ENCODE peak calls at places on chromosome 20, in nine cellular contexts. L is GM12878; F is stimulated activated CD4-positive, alpha-beta T cell treated with anti-CD3 and anti-CD28 coated beads, Interleukin-1b, Interleukin-23, amount 100 ng/mL, for 1 hour; B is activated T-cell treated with anti-CD3 and anti-CD28 coated beads for 1 hour; V is DMS153; S is psoas muscle; D is A549; G is NCI-H1092; C is GM23338. N is an unnamed sample.

GRCh38 chr20:64137598-64138031 is 26.6 kb upstream of the MYT1 start:
- DNase-seq in F (no peak), V (no peak), G (no peak), B (no peak), C (no peak), L (no peak), D (no peak), S (no peak), N (no peak)

GRCh38 chr20:47950557-47951283 is 165.4 kb upstream of the SULF2 start:
- DNase-seq in B (no peak), L (no peak), G (no peak), S (no peak), F (no peak), D (no peak), V (no peak), C (no peak), N (no peak)

GRCh38 chr20:63441777-63442493 is 30.5 kb downstream of the KCNQ2 start:
- DNase-seq in L (peak; percentile 26), S (peak; percentile 61), G (peak; percentile 38), B (peak; percentile 49), C (peak; percentile 74), F (peak; percentile 38), V (peak; percentile 27), D (peak; percentile 57), N (no peak)

GRCh38 chr20:57908691-57909090 is 198.9 kb upstream of the PMEPA1 start:
- DNase-seq in B (no peak), C (no peak), L (no peak), S (no peak), F (no peak), D (no peak), V (peak; percentile 30), G (no peak), N (no peak)

GRCh38 chr20:43550456-43550855 is 8.4 kb upstream of the SGK2 start:
- DNase-seq in L (no peak), S (no peak), C (no peak), V (no peak), F (no peak), G (no peak), D (no peak), B (no peak), N (no peak)

GRCh38 chr20:41865938-41866337 is 247.8 kb upstream of the CHD6 start:
- DNase-seq in F (no peak), S (no peak), V (no peak), C (no peak), G (no peak), L (no peak), B (no peak), D (no peak), N (no peak)

GRCh38 chr20:54680872-54681297 is 205.5 kb downstream of the DOK5 start:
- DNase-seq in F (no peak), B (no peak), V (no peak), C (peak; percentile 73), S (no peak), L (no peak), D (no peak), G (peak; percentile 28), N (peak; percentile 1)

GRCh38 chr20:8152183-8152582 is 20.1 kb downstream of the PLCB1 start:
- DNase-seq in B (no peak), D (no peak), C (no peak), S (no peak), V (no peak), F (no peak), G (no peak), L (no peak), N (no peak)

GRCh38 chr20:53899351-53900167 is 170.8 kb downstream of the BCAS1 start:
- DNase-seq in F (peak; percentile 43), D (peak; percentile 60), S (peak; percentile 26), G (no peak), V (peak; percentile 96), L (peak; percentile 95), C (no peak), B (peak; percentile 50), N (no peak)

GRCh38 chr20:2825770-2826169 is 9.6 kb downstream of the TMEM239 start:
- DNase-seq in F (no peak), G (no peak), V (no peak), L (no peak), C (no peak), B (no peak), D (no peak), S (no peak), N (no peak)

GRCh38 chr20:51529758-51530157 is 12.8 kb downstream of the NFATC2 start:
- DNase-seq in B (peak; percentile 53), D (no peak), G (no peak), C (no peak), V (no peak), F (peak; percentile 62), S (no peak), L (no peak), N (no peak)

GRCh38 chr20:23493172-23493772 is 2.4 kb downstream of the CST8 start:
- DNase-seq in D (no peak), L (no peak), C (no peak), F (no peak), B (no peak), V (no peak), S (no peak), G (no peak), N (no peak)

GRCh38 chr20:9578584-9578983 is 64.2 kb downstream of the LAMP5 start:
- DNase-seq in S (no peak), V (no peak), B (no peak), G (no peak), F (no peak), D (no peak), L (no peak), C (no peak), N (no peak)

GRCh38 chr20:9172908-9173307 is 104.0 kb downstream of the PLCB4 start:
- DNase-seq in S (no peak), L (no peak), B (no peak), V (no peak), F (no peak), C (no peak), G (no peak), D (no peak), N (no peak)

GRCh38 chr20:52552181-52552872 is 360.7 kb upstream of the ZFP64 start:
- DNase-seq in F (no peak), V (no peak), B (no peak), L (no peak), D (no peak), C (peak; percentile 38), G (no peak), S (no peak), N (no peak)

GRCh38 chr20:62755817-62756724 is 40.2 kb upstream of the MRGBP start:
- DNase-seq in D (no peak), G (no peak), F (no peak), C (no peak), B (no peak), V (no peak), S (peak; percentile 11), L (no peak), N (no peak)

GRCh38 chr20:47296950-47297349 is 59.5 kb downstream of the ZMYND8 start:
- DNase-seq in C (peak; percentile 30), F (no peak), S (no peak), L (no peak), D (no peak), G (no peak), V (no peak), B (no peak), N (no peak)

GRCh38 chr20:25221592-25222460 is 26.1 kb upstream of the PYGB start:
- DNase-seq in C (no peak), L (no peak), S (peak; percentile 43), V (no peak), F (no peak), G (no peak), B (no peak), D (no peak), N (no peak)

GRCh38 chr20:63495771-63496403 is 3.0 kb downstream of the EEF1A2 start:
- DNase-seq in D (peak; percentile 73), S (peak; percentile 69), B (peak; percentile 80), F (peak; percentile 69), L (no peak), V (no peak), G (peak; percentile 38), C (peak; percentile 87), N (no peak)

GRCh38 chr20:19288636-19289035 is 76.2 kb downstream of the SLC24A3 start:
- DNase-seq in F (no peak), D (no peak), L (no peak), G (no peak), V (no peak), C (no peak), S (no peak), B (no peak), N (no peak)

GRCh38 chr20:53917145-53918009 is 153.0 kb downstream of the BCAS1 start:
- DNase-seq in G (no peak), V (no peak), L (peak; percentile 93), F (no peak), B (no peak), D (no peak), S (peak; percentile 47), C (no peak), N (no peak)

GRCh38 chr20:3887870-3888614 is 1.1 kb upstream of the PANK2 start:
- DNase-seq in D (no peak), C (peak; percentile 19), F (no peak), B (no peak), G (no peak), S (peak; percentile 27), V (no peak), L (no peak), N (no peak)

GRCh38 chr20:1537731-1538058 is 19.8 kb downstream of the SIRPD start:
- DNase-seq in D (no peak), L (no peak), B (no peak), C (no peak), G (no peak), F (no peak), S (peak; percentile 32), V (no peak), N (no peak)

GRCh38 chr20:37727247-37727956 is 33.6 kb downstream of the CTNNBL1 start:
- DNase-seq in V (no peak), B (no peak), G (no peak), D (no peak), C (no peak), F (no peak), L (no peak), S (no peak), N (no peak)

GRCh38 chr20:3103369-3104032 is 19.0 kb upstream of the AVP start:
- DNase-seq in S (no peak), D (no peak), G (no peak), L (no peak), C (no peak), V (no peak), F (no peak), B (no peak), N (no peak)

GRCh38 chr20:32858189-32858588 is 534 bp upstream of the EFCAB8 start:
- DNase-seq in F (no peak), D (no peak), C (peak; percentile 79), G (no peak), S (no peak), B (no peak), V (no peak), L (no peak), N (no peak)

GRCh38 chr20:63521602-63522001 is 1.0 kb downstream of the PPDPF start:
- DNase-seq in L (no peak), D (no peak), S (peak; percentile 20), C (peak; percentile 59), G (no peak), B (no peak), F (no peak), V (no peak), N (no peak)

GRCh38 chr20:38932457-38933120 is 6.4 kb downstream of the FAM83D start:
- DNase-seq in B (no peak), L (no peak), D (no peak), V (no peak), S (no peak), C (peak; percentile 23), G (no peak), F (no peak), N (no peak)

GRCh38 chr20:63830821-63831593 is at the start of gene ZBTB46:
- DNase-seq in B (no peak), L (no peak), D (peak; percentile 75), V (no peak), F (no peak), G (no peak), S (peak; percentile 73), C (peak; percentile 68), N (no peak)

GRCh38 chr20:17822039-17822438 is 122.3 kb downstream of the BANF2 start:
- DNase-seq in B (no peak), G (no peak), L (no peak), V (no peak), D (no peak), S (no peak), C (no peak), F (no peak), N (no peak)

GRCh38 chr20:855466-856360 is 22.2 kb downstream of the FAM110A start:
- DNase-seq in D (no peak), G (no peak), C (no peak), L (no peak), V (no peak), S (no peak), B (no peak), F (no peak), N (no peak)